ENCODE peak calls at places on chromosomes 2 and 18, in ten cellular contexts. F, O, B, E, A, L, S, D, W and M are unnamed samples.

GRCh38 chr2:231965118-231965517 is 3.6 kb downstream of the DIS3L2 start:
- DNase-seq in B (no peak), D (no peak), S (peak; percentile 27), O (no peak), F (no peak), E (no peak), L (no peak), A (no peak), W (no peak), M (no peak)

GRCh38 chr2:238446371-238446770 is 19.6 kb downstream of the ASB1 start:
- DNase-seq in L (no peak), D (no peak), S (no peak), F (no peak), E (no peak), O (no peak), A (no peak), W (no peak), B (no peak), M (no peak)

GRCh38 chr2:195447353-195447975 is 209.6 kb upstream of the SLC39A10 start:
- DNase-seq in D (no peak), A (no peak), B (no peak), W (no peak), L (peak; percentile 28), E (no peak), O (no peak), F (no peak), S (no peak), M (no peak)

GRCh38 chr18:50374170-50374752 is 585 bp upstream of the SKA1 start:
- DNase-seq in S (no peak), D (no peak), L (no peak), O (no peak), B (no peak), E (no peak), A (no peak), F (no peak), W (no peak), M (no peak)

GRCh38 chr18:50274044-50274442 is 7.3 kb downstream of the MBD1 start:
- DNase-seq in O (no peak), S (no peak), F (no peak), A (no peak), L (no peak), W (no peak), E (no peak), B (no peak), D (no peak), M (no peak)

GRCh38 chr18:50586710-50587109 is 26.8 kb downstream of the MAPK4 start:
- DNase-seq in B (no peak), O (no peak), A (no peak), E (no peak), L (no peak), S (no peak), F (peak; percentile 5), D (peak; percentile 43), W (no peak), M (no peak)

GRCh38 chr18:69982417-69982816 is 34.7 kb upstream of the CD226 start:
- DNase-seq in S (no peak), O (no peak), B (no peak), W (no peak), F (no peak), D (no peak), L (no peak), A (no peak), E (no peak), M (no peak)

GRCh38 chr18:21369146-21369545 is 127.1 kb downstream of the GREB1L start:
- DNase-seq in A (no peak), D (no peak), B (no peak), S (no peak), W (no peak), L (no peak), F (peak; percentile 20), E (no peak), O (no peak), M (no peak)

GRCh38 chr18:8514409-8514808 is 94.8 kb upstream of the RAB12 start:
- DNase-seq in D (no peak), L (no peak), W (no peak), E (no peak), S (no peak), F (no peak), O (no peak), A (no peak), B (no peak), M (no peak)

GRCh38 chr2:67854798-67855197 is 208.0 kb downstream of the C1D start:
- DNase-seq in E (no peak), B (no peak), D (no peak), F (no peak), O (no peak), L (no peak), S (no peak), A (no peak), W (no peak), M (no peak)

GRCh38 chr2:215737496-215737895 is 275.9 kb downstream of the MREG start:
- DNase-seq in W (no peak), F (no peak), L (no peak), A (no peak), D (no peak), O (no peak), B (no peak), S (no peak), E (no peak), M (no peak)

DNA sequence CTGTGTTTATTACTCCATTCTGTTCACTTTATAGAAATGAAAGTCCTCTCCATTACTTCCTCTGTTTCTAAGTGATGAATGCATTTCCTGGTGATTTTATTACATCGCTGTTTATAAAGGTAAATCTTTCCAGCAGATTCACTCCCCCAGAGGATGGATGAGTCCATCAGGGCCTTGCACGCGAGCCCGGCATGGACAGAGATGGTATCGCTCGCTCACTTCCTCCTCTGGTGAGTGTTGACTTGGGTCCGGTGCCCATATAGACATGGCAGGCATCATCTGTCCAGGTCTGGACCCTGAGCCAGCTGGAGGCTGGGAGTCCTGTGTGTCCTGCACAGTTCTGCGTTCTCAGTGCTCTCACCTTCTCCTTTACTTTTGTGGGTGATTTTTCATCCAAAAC is 733.6 kb upstream of the SALL3 start:
- DNase-seq in O (no peak), B (no peak), A (no peak), E (no peak), F (no peak), D (no peak), L (no peak), S (no peak), W (no peak), M (no peak)
- H3K4me3 ChIP-seq in O (no peak overlapping the region), B (no peak overlapping the region), A (no peak overlapping the region), E (no peak overlapping the region), F (no peak overlapping the region), D (no peak overlapping the region), L (no peak overlapping the region), S (no peak overlapping the region), W (no peak overlapping the region), M (no peak overlapping the region)

GRCh38 chr2:35163948-35164347 is 1191.6 kb upstream of the CRIM1 start:
- DNase-seq in B (no peak), L (no peak), W (no peak), D (no peak), A (no peak), E (no peak), S (no peak), O (no peak), F (no peak), M (no peak)

GRCh38 chr2:35168351-35168750 is 1187.2 kb upstream of the CRIM1 start:
- DNase-seq in W (no peak), F (no peak), L (no peak), D (no peak), S (peak; percentile 9), A (no peak), E (no peak), B (no peak), O (no peak), M (peak; percentile 0)
- TF ChIP-seq CTCF in W (peak; percentile 29), F (no peak), L (no peak), D (peak; percentile 23), S (no peak), A (no peak), E (no peak), B (no peak), O (no peak), M (no peak)

DNA sequence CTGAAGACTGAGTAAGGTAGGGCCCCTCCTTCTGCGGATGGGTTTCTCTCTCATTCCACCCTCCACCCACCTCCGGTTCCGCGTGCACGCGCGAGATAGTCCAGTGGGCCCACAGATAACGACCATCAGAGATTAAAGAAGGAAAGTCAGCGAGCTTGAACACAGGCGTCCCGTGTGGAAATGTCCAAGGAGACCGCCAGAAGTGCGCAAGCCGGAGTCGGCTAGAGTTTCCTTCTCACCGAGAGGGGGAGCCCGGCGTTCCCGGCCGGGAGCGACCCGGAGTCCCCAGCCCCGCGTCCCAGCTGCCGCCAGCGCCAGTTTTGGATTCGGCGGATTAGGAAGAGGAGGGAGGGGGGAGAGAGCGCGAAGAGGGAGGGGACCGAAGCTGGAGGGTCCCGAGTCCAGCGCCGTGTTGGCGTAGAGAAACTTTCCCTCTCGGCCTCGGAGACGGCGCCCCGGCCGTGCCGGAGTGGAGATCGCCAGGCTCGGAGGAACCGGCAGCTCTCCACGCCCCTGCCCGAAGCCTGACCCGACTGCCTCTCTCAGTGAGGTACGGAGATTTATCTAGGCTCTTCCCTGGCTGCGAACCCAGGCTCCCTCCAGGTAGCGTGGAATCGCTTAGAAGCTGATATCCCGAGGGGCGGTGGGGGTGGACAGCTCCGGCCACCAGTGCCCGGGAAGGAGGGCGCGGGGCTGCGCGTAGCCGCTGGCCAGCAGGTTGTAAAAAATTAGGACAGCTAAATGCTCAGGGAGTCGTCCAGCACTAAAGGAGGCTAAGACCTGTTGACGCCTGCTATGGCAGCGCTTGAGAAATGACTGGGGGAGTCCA is at the start of gene GULP1:
- DNase-seq in O (peak; percentile 80), W (peak; percentile 90), S (peak; percentile 33), L (no peak), F (peak; percentile 80), D (peak; percentile 85), A (no peak), B (peak; percentile 89), E (peak; percentile 65), M (peak; percentile 70)
- H3K4me3 ChIP-seq in O (peak within 1 kb of the TSS; percentile 94), W (peak within 1 kb of the TSS; percentile 83), S (peak within 1 kb of the TSS; percentile 67), L (peak within 1 kb of the TSS; percentile 90), F (peak within 1 kb of the TSS; percentile 70), D (peak within 1 kb of the TSS; percentile 88), A (peak within 1 kb of the TSS; percentile 83), B (peak within 1 kb of the TSS; percentile 94), E (peak within 1 kb of the TSS; percentile 84), M (peak within 1 kb of the TSS; percentile 64)

GRCh38 chr2:179239838-179240237 is 24.8 kb downstream of the SESTD1 start:
- DNase-seq in B (no peak), E (no peak), A (no peak), W (no peak), D (no peak), S (no peak), F (no peak), O (no peak), L (no peak), M (no peak)

GRCh38 chr2:179239194-179239593 is 25.4 kb downstream of the SESTD1 start:
- DNase-seq in B (no peak), F (peak; percentile 49), D (no peak), E (peak; percentile 43), O (no peak), A (no peak), L (peak; percentile 69), S (peak; percentile 77), W (peak; percentile 30), M (peak; percentile 73)

GRCh38 chr2:179238027-179238426 is 26.6 kb downstream of the SESTD1 start:
- DNase-seq in W (no peak), S (peak; percentile 25), L (no peak), F (no peak), E (no peak), B (no peak), A (no peak), D (no peak), O (no peak), M (peak; percentile 20)

GRCh38 chr2:179243046-179243445 is 21.6 kb downstream of the SESTD1 start:
- DNase-seq in A (no peak), L (no peak), W (no peak), E (no peak), B (no peak), D (no peak), S (peak; percentile 77), F (no peak), O (no peak), M (peak; percentile 64)

GRCh38 chr2:179240481-179241451 is 23.9 kb downstream of the SESTD1 start:
- DNase-seq in W (no peak), B (no peak), L (no peak), D (no peak), E (no peak), O (no peak), S (no peak), A (no peak), F (no peak), M (no peak)
- TF ChIP-seq CTCF in W (peak; percentile 18), B (no peak), L (peak; percentile 62), D (peak; percentile 18), E (no peak), O (no peak), S (no peak), A (no peak), F (peak; percentile 14), M (no peak)